ENCODE peak calls at places on chromosomes 11 and 22, in ten cellular contexts. Q is fibroblast of lung; T is body of pancreas; S is stomach; H is lung; R is breast epithelium; I is prostate gland; E is transverse colon; N is CD8-positive, alpha-beta T cell; Z is upper lobe of right lung. C is an unnamed sample. For H3K36me3, the result is how much of the 10 kb centered on the place peaks cover.

GRCh38 chr11:103257360-103257759 is 148.1 kb downstream of the DYNC2H1 start:
- DNase-seq in Q (peak), T (no peak), S (no peak), H (no peak), R (no peak), I (no peak), E (no peak), N (no peak), Z (no peak), C (no peak)

GRCh38 chr11:67633758-67634365 is 4.1 kb upstream of the NUDT8 start:
- DNase-seq in Q (no peak), T (no peak), S (no peak), H (no peak), R (peak), I (no peak), E (no peak), N (no peak), Z (peak), C (no peak)

GRCh38 chr11:122069946-122070345 is 46.1 kb downstream of the BLID start:
- DNase-seq in Q (peak), T (peak), S (peak), H (no peak), R (no peak), I (no peak), E (peak), N (no peak), Z (no peak), C (no peak)

GRCh38 chr22:26527167-26527566 is 14.9 kb upstream of the TFIP11 start:
- DNase-seq in Q (no peak), T (no peak), S (no peak), H (no peak), R (no peak), I (no peak), E (no peak), N (no peak), Z (no peak), C (no peak)

GRCh38 chr11:104390696-104391095 is 226.7 kb upstream of the PDGFD start:
- DNase-seq in Q (peak), T (no peak), S (no peak), H (no peak), R (no peak), I (no peak), E (no peak), N (no peak), Z (no peak), C (no peak)

GRCh38 chr11:96827164-96827563 is 437.4 kb downstream of the JRKL start:
- DNase-seq in Q (peak), T (no peak), S (no peak), H (no peak), R (no peak), I (no peak), E (no peak), N (no peak), Z (no peak), C (no peak)

GRCh38 chr11:11493698-11494097 is 128.1 kb downstream of the GALNT18 start:
- DNase-seq in Q (no peak), T (no peak), S (no peak), H (no peak), R (no peak), I (no peak), E (no peak), N (no peak), Z (no peak), C (no peak)

GRCh38 chr22:27216444-27216843 is 559.1 kb downstream of the MIAT start:
- DNase-seq in Q (no peak), T (no peak), S (no peak), H (no peak), R (no peak), I (no peak), E (no peak), N (no peak), Z (no peak), C (no peak)

GRCh38 chr11:26319906-26320305 is 12.0 kb upstream of the ANO3 start:
- DNase-seq in Q (no peak), T (no peak), S (no peak), H (no peak), R (no peak), I (no peak), E (no peak), N (no peak), Z (no peak), C (no peak)

GRCh38 chr11:123475478-123475877 is 45.4 kb downstream of the GRAMD1B start:
- DNase-seq in Q (peak), T (no peak), S (no peak), H (no peak), R (no peak), I (no peak), E (no peak), N (no peak), Z (no peak), C (no peak)

GRCh38 chr11:7892751-7893356 is 38.2 kb downstream of the OR10A6 start:
- DNase-seq in Q (peak), T (peak), S (no peak), H (no peak), R (no peak), I (no peak), E (no peak), N (no peak), Z (no peak), C (no peak)

GRCh38 chr11:70851907-70852306 is 400.5 kb downstream of the SHANK2 start:
- DNase-seq in Q (no peak), T (no peak), S (no peak), H (no peak), R (no peak), I (no peak), E (no peak), N (no peak), Z (no peak), C (no peak)

GRCh38 chr11:30406978-30407762 is 84.3 kb downstream of the ARL14EP start:
- DNase-seq in Q (no peak), T (no peak), S (no peak), H (no peak), R (no peak), I (no peak), E (no peak), N (no peak), Z (no peak), C (no peak)

GRCh38 chr11:19673924-19674390 is 38.7 kb upstream of the NAV2 start:
- DNase-seq in Q (peak), T (peak), S (no peak), H (peak), R (no peak), I (peak), E (peak), N (no peak), Z (peak), C (no peak)

GRCh38 chr22:29700949-29701927 is 18.6 kb upstream of the CABP7 start:
- DNase-seq in Q (peak), T (peak), S (no peak), H (peak), R (no peak), I (no peak), E (peak), N (no peak), Z (no peak), C (no peak)

GRCh38 chr11:107224836-107225235 is 206.6 kb upstream of the GUCY1A2 start:
- DNase-seq in Q (peak), T (no peak), S (no peak), H (no peak), R (no peak), I (peak), E (no peak), N (no peak), Z (no peak), C (no peak)

GRCh38 chr11:57339305-57339704 is 1.2 kb downstream of the P2RX3 start:
- DNase-seq in Q (no peak), T (no peak), S (no peak), H (no peak), R (no peak), I (no peak), E (no peak), N (no peak), Z (no peak), C (no peak)

GRCh38 chr22:41308054-41308453 is 6.7 kb downstream of the ZC3H7B start:
- DNase-seq in Q (peak), T (no peak), S (no peak), H (no peak), R (no peak), I (no peak), E (no peak), N (no peak), Z (no peak), C (no peak)

GRCh38 chr11:17406082-17406817 is 17.8 kb upstream of the KCNJ11 start:
- DNase-seq in Q (no peak), T (peak), S (peak), H (peak), R (no peak), I (no peak), E (no peak), N (no peak), Z (peak), C (no peak)

GRCh38 chr11:27161071-27161470 is 120.5 kb downstream of the BBOX1 start:
- DNase-seq in Q (peak), T (no peak), S (no peak), H (no peak), R (no peak), I (no peak), E (no peak), N (no peak), Z (no peak), C (no peak)

GRCh38 chr22:46696225-46696518 is 41.9 kb downstream of the CERK start:
- DNase-seq in Q (no peak), T (no peak), S (peak), H (no peak), R (no peak), I (no peak), E (no peak), N (no peak), Z (no peak), C (no peak)

GRCh38 chr11:65036931-65037330 is 4.1 kb upstream of the SAC3D1 start:
- DNase-seq in Q (no peak), T (peak), S (peak), H (peak), R (peak), I (peak), E (peak), N (no peak), Z (peak), C (no peak)

GRCh38 chr11:59158206-59159068 is 13.5 kb upstream of the DTX4 start:
- DNase-seq in Q (peak), T (peak), S (peak), H (peak), R (no peak), I (peak), E (peak), N (peak), Z (no peak), C (no peak)

GRCh38 chr11:73907191-73907590 is 30.4 kb downstream of the PAAF1 start:
- DNase-seq in Q (peak), T (no peak), S (no peak), H (no peak), R (no peak), I (no peak), E (no peak), N (no peak), Z (no peak), C (no peak)

GRCh38 chr11:47989779-47990178 is 9.4 kb downstream of the PTPRJ start:
- DNase-seq in Q (no peak), T (no peak), S (no peak), H (no peak), R (no peak), I (no peak), E (no peak), N (no peak), Z (no peak), C (no peak)
- H3K4me3 ChIP-seq in Q (no peak), T (no peak), S (no peak), H (no peak), R (no peak), I (no peak), E (no peak), N (no peak), Z (no peak), C (no peak)

GRCh38 chr11:115806056-115806455 is 301.8 kb upstream of the CADM1 start:
- DNase-seq in Q (no peak), T (no peak), S (no peak), H (no peak), R (no peak), I (no peak), E (no peak), N (no peak), Z (no peak), C (no peak)

GRCh38 chr11:115803341-115803740 is 299.1 kb upstream of the CADM1 start:
- DNase-seq in Q (no peak), T (no peak), S (no peak), H (no peak), R (no peak), I (no peak), E (no peak), N (no peak), Z (no peak), C (no peak)

GRCh38 chr11:115802641-115803040 is 298.4 kb upstream of the CADM1 start:
- DNase-seq in Q (no peak), T (no peak), S (no peak), H (no peak), R (no peak), I (no peak), E (no peak), N (no peak), Z (no peak), C (no peak)

DNA sequence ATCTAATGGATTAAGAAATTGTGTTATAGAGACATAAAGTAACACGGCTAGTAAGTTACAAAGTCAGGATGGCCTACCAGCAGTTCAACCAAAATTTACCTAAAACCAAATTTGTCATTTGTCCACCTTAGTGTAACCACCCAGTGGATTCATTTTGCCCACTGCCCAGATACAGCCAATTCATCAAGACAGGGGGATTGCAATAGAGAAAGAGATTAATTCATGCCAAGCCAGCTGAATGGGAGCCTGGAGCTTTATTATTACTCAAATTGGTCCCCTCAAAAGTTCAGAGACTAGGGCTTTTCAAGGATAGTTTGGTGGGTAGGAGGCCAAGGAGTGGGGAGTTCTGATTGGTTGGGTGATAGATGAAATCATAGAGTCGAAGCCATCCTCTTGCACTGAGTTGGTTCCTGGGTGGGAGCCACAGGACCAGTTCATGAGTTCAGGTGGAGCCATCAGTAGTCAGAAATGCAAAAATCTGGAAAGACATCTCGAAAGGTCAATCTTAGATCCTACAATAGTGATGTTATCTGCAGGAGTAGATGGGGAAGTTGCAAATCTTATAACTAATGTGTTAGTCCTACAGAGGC is 304.2 kb upstream of the CADM1 start:
- DNase-seq in Q (no peak), T (no peak), S (no peak), H (no peak), R (no peak), I (no peak), E (no peak), N (no peak), Z (no peak), C (no peak)
- TF ChIP-seq CTCF in Q (no peak), T (no peak), S (no peak), H (no peak), R (no peak), I (no peak), E (no peak), N (no peak), Z (no peak), C (no peak)

GRCh38 chr11:75602916-75603315 is 40.9 kb downstream of the SERPINH1 start:
- DNase-seq in Q (peak), T (no peak), S (no peak), H (no peak), R (no peak), I (no peak), E (no peak), N (no peak), Z (no peak), C (no peak)
- H3K36me3 ChIP-seq in Q (under half), T (under half), S (under half), H (under half), R (under half), I (under half), E (under half), N (under half), Z (under half), C (under half)

GRCh38 chr22:19879248-19879575 is 24.5 kb upstream of the GNB1L start:
- DNase-seq in Q (no peak), T (no peak), S (no peak), H (no peak), R (no peak), I (no peak), E (no peak), N (no peak), Z (peak), C (no peak)

GRCh38 chr22:19878461-19879247 is 24.0 kb upstream of the GNB1L start:
- DNase-seq in Q (no peak), T (no peak), S (no peak), H (no peak), R (peak), I (no peak), E (no peak), N (no peak), Z (peak), C (no peak)

GRCh38 chr22:19879651-19879995 is 24.9 kb upstream of the GNB1L start:
- DNase-seq in Q (no peak), T (no peak), S (no peak), H (no peak), R (no peak), I (no peak), E (no peak), N (no peak), Z (no peak), C (peak)

GRCh38 chr22:19880786-19881569 is 26.3 kb upstream of the GNB1L start:
- DNase-seq in Q (peak), T (peak), S (no peak), H (peak), R (no peak), I (no peak), E (no peak), N (no peak), Z (peak), C (no peak)

GRCh38 chr22:19879996-19880785 is 25.5 kb upstream of the GNB1L start:
- DNase-seq in Q (no peak), T (no peak), S (no peak), H (no peak), R (no peak), I (no peak), E (no peak), N (no peak), Z (peak), C (peak)
- H3K4me3 ChIP-seq in Q (no peak), T (no peak), S (no peak), H (no peak), R (no peak), I (no peak), E (no peak), N (no peak), Z (no peak), C (no peak)

GRCh38 chr11:75431533-75432525 is 1.2 kb downstream of the KLHL35 start:
- DNase-seq in Q (no peak), T (peak), S (no peak), H (no peak), R (no peak), I (no peak), E (no peak), N (no peak), Z (no peak), C (no peak)
- TF ChIP-seq CTCF in Q (no peak), T (no peak), S (no peak), H (no peak), R (no peak), I (no peak), E (no peak), N (no peak), Z (no peak), C (no peak)

GRCh38 chr22:38296372-38296771 is 20.9 kb downstream of the CSNK1E start:
- DNase-seq in Q (no peak), T (no peak), S (no peak), H (no peak), R (no peak), I (no peak), E (no peak), N (no peak), Z (no peak), C (no peak)
- H3K36me3 ChIP-seq in Q (half or more), T (under half), S (half or more), H (under half), R (under half), I (half or more), E (half or more), N (under half), Z (half or more), C (half or more)